ENCODE peak calls at places on chromosomes 7 and 10, in six cellular contexts. I, M, S, P, X and B are unnamed samples.

GRCh38 chr7:42167206-42167913 is 69.6 kb downstream of the GLI3 start:
- DNase-seq in S (no peak), I (no peak), M (no peak), P (no peak), X (peak), B (no peak)

GRCh38 chr7:2611401-2611800 is 20.4 kb upstream of the TTYH3 start:
- DNase-seq in X (no peak), S (no peak), I (no peak), P (no peak), M (no peak), B (no peak)

GRCh38 chr7:522071-522937 is 2.7 kb upstream of the PDGFA start:
- DNase-seq in M (peak), S (peak), P (no peak), I (no peak), X (peak), B (peak)

GRCh38 chr10:11250304-11250703 is 232.6 kb downstream of the CELF2 start:
- DNase-seq in I (no peak), X (no peak), M (no peak), S (no peak), P (no peak), B (no peak)

GRCh38 chr7:132738254-132738653 is 162.0 kb upstream of the PLXNA4 start:
- DNase-seq in P (no peak), M (no peak), S (no peak), X (peak), I (no peak), B (no peak)

GRCh38 chr10:21758239-21758638 is 224.2 kb downstream of the MLLT10 start:
- DNase-seq in M (peak), S (no peak), P (no peak), X (no peak), I (no peak), B (no peak)

GRCh38 chr10:35011771-35012191 is 78.4 kb downstream of the CUL2 start:
- DNase-seq in M (no peak), S (no peak), I (no peak), P (no peak), X (no peak), B (no peak)

GRCh38 chr10:28217848-28218247 is 85.0 kb downstream of the MPP7 start:
- DNase-seq in S (no peak), X (no peak), M (no peak), P (no peak), I (no peak), B (no peak)

GRCh38 chr10:132587175-132587574 is 49.6 kb downstream of the INPP5A start:
- DNase-seq in P (no peak), X (no peak), S (no peak), I (no peak), M (no peak), B (no peak)

GRCh38 chr10:84613336-84614021 is 285.1 kb downstream of the CCSER2 start:
- DNase-seq in P (peak), I (no peak), M (peak), S (peak), X (peak), B (no peak)

GRCh38 chr7:75817112-75817511 is 3.5 kb upstream of the CCL24 start:
- DNase-seq in M (no peak), S (no peak), X (no peak), P (no peak), I (no peak), B (no peak)

GRCh38 chr10:63407136-63407662 is 58.6 kb downstream of the JMJD1C start:
- DNase-seq in M (no peak), P (no peak), X (no peak), S (no peak), I (no peak), B (no peak)

GRCh38 chr7:24718977-24719491 is 38.2 kb downstream of the GSDME start:
- DNase-seq in I (no peak), M (no peak), X (no peak), S (peak), P (no peak), B (no peak)

GRCh38 chr7:155510975-155511595 is 35.3 kb downstream of the CNPY1 start:
- DNase-seq in P (no peak), I (no peak), X (no peak), M (no peak), S (no peak), B (no peak)

GRCh38 chr10:71009031-71009605 is 120.8 kb upstream of the PCBD1 start:
- DNase-seq in S (peak), I (no peak), M (peak), P (no peak), X (no peak), B (no peak)

GRCh38 chr7:149883452-149883861 is 9.7 kb downstream of the ATP6V0E2 start:
- DNase-seq in I (peak), S (peak), X (peak), P (peak), M (peak), B (peak)

GRCh38 chr7:101936223-101936611 is 118.8 kb downstream of the CUX1 start:
- DNase-seq in X (no peak), P (no peak), M (no peak), S (no peak), I (peak), B (no peak)

GRCh38 chr7:3787717-3788311 is 486.8 kb downstream of the SDK1 start:
- DNase-seq in P (no peak), X (no peak), M (peak), S (no peak), I (no peak), B (peak)

GRCh38 chr10:114663631-114664030 is 5.6 kb upstream of the ABLIM1 start:
- DNase-seq in M (no peak), S (peak), X (no peak), P (no peak), I (no peak), B (no peak)

GRCh38 chr10:90484518-90484917 is 373.3 kb downstream of the HTR7 start:
- DNase-seq in P (no peak), I (no peak), S (no peak), M (no peak), X (no peak), B (no peak)

GRCh38 chr10:84706875-84707274 is 378.5 kb downstream of the CCSER2 start:
- DNase-seq in X (no peak), S (no peak), I (no peak), P (no peak), M (no peak), B (no peak)

GRCh38 chr10:59945590-59945989 is 39.2 kb upstream of the CCDC6 start:
- DNase-seq in M (no peak), P (no peak), S (no peak), I (no peak), X (no peak), B (no peak)

GRCh38 chr10:86113983-86114382 is 252.6 kb downstream of the GRID1 start:
- DNase-seq in M (no peak), I (no peak), P (no peak), S (no peak), X (no peak), B (no peak)

GRCh38 chr7:30022991-30023390 is 3.5 kb downstream of the FKBP14 start:
- DNase-seq in S (no peak), M (no peak), I (no peak), P (no peak), X (no peak), B (no peak)

GRCh38 chr10:16612148-16612742 is 90.6 kb upstream of the C1QL3 start:
- DNase-seq in P (no peak), S (no peak), M (peak), X (peak), I (no peak), B (no peak)

GRCh38 chr7:78149787-78150186 is 351.2 kb downstream of the PHTF2 start:
- DNase-seq in X (no peak), P (no peak), I (no peak), M (no peak), S (no peak), B (no peak)

GRCh38 chr10:52517017-52517416 is 202.9 kb downstream of the DKK1 start:
- DNase-seq in S (no peak), X (no peak), I (no peak), M (peak), P (no peak), B (no peak)

GRCh38 chr10:124292911-124293640 is 125.6 kb downstream of the OAT start:
- DNase-seq in X (no peak), M (peak), P (no peak), I (peak), S (no peak), B (no peak)

GRCh38 chr7:5495581-5496375 is 72.1 kb upstream of the TNRC18 start:
- DNase-seq in S (no peak), M (no peak), P (no peak), I (no peak), X (peak), B (peak)

GRCh38 chr7:6330657-6331056 is 58.2 kb upstream of the CYTH3 start:
- DNase-seq in I (no peak), M (no peak), X (no peak), P (no peak), S (no peak), B (no peak)

GRCh38 chr10:21604651-21605050 is 70.6 kb downstream of the MLLT10 start:
- DNase-seq in I (no peak), M (no peak), X (no peak), P (no peak), S (no peak), B (no peak)

GRCh38 chr10:58431903-58432302 is 46.7 kb downstream of the TFAM start:
- DNase-seq in M (no peak), P (no peak), X (no peak), I (no peak), S (no peak), B (no peak)

GRCh38 chr7:46747222-46747621 is 826.1 kb upstream of the IGFBP3 start:
- DNase-seq in M (peak), P (no peak), S (no peak), I (no peak), X (peak), B (no peak)

GRCh38 chr10:73857446-73857845 is 16.9 kb downstream of the CAMK2G start:
- DNase-seq in I (no peak), M (no peak), P (no peak), X (peak), S (no peak), B (no peak)

GRCh38 chr10:3805227-3805790 is 20.3 kb upstream of the KLF6 start:
- DNase-seq in S (no peak), I (no peak), M (no peak), X (peak), P (no peak), B (no peak)

GRCh38 chr7:101940830-101941229 is 123.4 kb downstream of the CUX1 start:
- DNase-seq in P (no peak), M (peak), S (peak), X (no peak), I (peak), B (peak)

GRCh38 chr7:151271699-151272355 is 23.3 kb upstream of the SMARCD3 start:
- DNase-seq in X (no peak), I (peak), M (no peak), P (peak), S (no peak), B (peak)

GRCh38 chr10:48289652-48290238 is 15.2 kb upstream of the FRMPD2 start:
- DNase-seq in I (peak), S (peak), X (peak), P (peak), M (peak), B (peak)

GRCh38 chr7:116859323-116859722 is 3.1 kb upstream of the CAPZA2 start:
- DNase-seq in S (peak), X (no peak), M (no peak), I (no peak), P (no peak), B (no peak)